ENCODE peak calls at places on chromosomes 11 and 22, in nine cellular contexts. One of them, this sample, is unnamed.

GRCh38 chr11:68215087-68215445 is 2.0 kb upstream of the KMT5B start:
- DNase-seq in cardiac fibroblast: no peak
- DNase-seq in AG04449: no peak
- DNase-seq in KBM-7: peak
- DNase-seq in endothelial cell: no peak
- DNase-seq in NCI-H1092: no peak
- DNase-seq in WTC11: no peak
- DNase-seq in sciatic nerve: no peak
- DNase-seq in AG08396: no peak
- DNase-seq in this sample: no peak

GRCh38 chr11:45161252-45162063 is 15.0 kb downstream of the PRDM11 start:
- DNase-seq in cardiac fibroblast: no peak
- DNase-seq in AG04449: no peak
- DNase-seq in KBM-7: no peak
- DNase-seq in endothelial cell: no peak
- DNase-seq in NCI-H1092: no peak
- DNase-seq in WTC11: no peak
- DNase-seq in sciatic nerve: no peak
- DNase-seq in AG08396: no peak
- DNase-seq in this sample: no peak

GRCh38 chr11:64759722-64760719 is at the start of gene PYGM:
- DNase-seq in cardiac fibroblast: peak
- DNase-seq in AG04449: no peak
- DNase-seq in KBM-7: peak
- DNase-seq in endothelial cell: no peak
- DNase-seq in NCI-H1092: no peak
- DNase-seq in WTC11: peak
- DNase-seq in sciatic nerve: peak
- DNase-seq in AG08396: peak
- DNase-seq in this sample: no peak

GRCh38 chr22:46545041-46545796 is 7.8 kb upstream of the CELSR1 start:
- DNase-seq in cardiac fibroblast: no peak
- DNase-seq in AG04449: no peak
- DNase-seq in KBM-7: no peak
- DNase-seq in endothelial cell: no peak
- DNase-seq in NCI-H1092: no peak
- DNase-seq in WTC11: no peak
- DNase-seq in sciatic nerve: no peak
- DNase-seq in AG08396: no peak
- DNase-seq in this sample: no peak

GRCh38 chr11:111938687-111939160 is 1.6 kb downstream of the DIXDC1 start:
- DNase-seq in cardiac fibroblast: peak
- DNase-seq in AG04449: no peak
- DNase-seq in KBM-7: peak
- DNase-seq in endothelial cell: no peak
- DNase-seq in NCI-H1092: no peak
- DNase-seq in WTC11: peak
- DNase-seq in sciatic nerve: no peak
- DNase-seq in AG08396: peak
- DNase-seq in this sample: no peak

GRCh38 chr22:22855617-22856308 is 31.9 kb upstream of the IGLL5 start:
- DNase-seq in cardiac fibroblast: peak
- DNase-seq in AG04449: no peak
- DNase-seq in KBM-7: peak
- DNase-seq in endothelial cell: peak
- DNase-seq in NCI-H1092: no peak
- DNase-seq in WTC11: peak
- DNase-seq in sciatic nerve: no peak
- DNase-seq in AG08396: no peak
- DNase-seq in this sample: no peak

GRCh38 chr11:21783954-21784353 is 408.9 kb upstream of the ANO5 start:
- DNase-seq in cardiac fibroblast: no peak
- DNase-seq in AG04449: no peak
- DNase-seq in KBM-7: no peak
- DNase-seq in endothelial cell: no peak
- DNase-seq in NCI-H1092: no peak
- DNase-seq in WTC11: no peak
- DNase-seq in sciatic nerve: no peak
- DNase-seq in AG08396: no peak
- DNase-seq in this sample: no peak

GRCh38 chr11:107565219-107565937 is at the start of gene ALKBH8:
- DNase-seq in cardiac fibroblast: peak
- DNase-seq in AG04449: no peak
- DNase-seq in KBM-7: peak
- DNase-seq in endothelial cell: peak
- DNase-seq in NCI-H1092: peak
- DNase-seq in WTC11: peak
- DNase-seq in sciatic nerve: peak
- DNase-seq in AG08396: peak
- DNase-seq in this sample: peak

GRCh38 chr11:70528794-70529580 is 130.7 kb downstream of the CTTN start:
- DNase-seq in cardiac fibroblast: no peak
- DNase-seq in AG04449: no peak
- DNase-seq in KBM-7: no peak
- DNase-seq in endothelial cell: no peak
- DNase-seq in NCI-H1092: no peak
- DNase-seq in WTC11: no peak
- DNase-seq in sciatic nerve: no peak
- DNase-seq in AG08396: no peak
- DNase-seq in this sample: no peak

GRCh38 chr11:61820174-61820573 is 3.4 kb upstream of the FADS1 start:
- DNase-seq in cardiac fibroblast: peak
- DNase-seq in AG04449: no peak
- DNase-seq in KBM-7: no peak
- DNase-seq in endothelial cell: no peak
- DNase-seq in NCI-H1092: no peak
- DNase-seq in WTC11: no peak
- DNase-seq in sciatic nerve: no peak
- DNase-seq in AG08396: peak
- DNase-seq in this sample: no peak

GRCh38 chr11:17924713-17925112 is 88.1 kb downstream of the SERGEF start:
- DNase-seq in cardiac fibroblast: no peak
- DNase-seq in AG04449: no peak
- DNase-seq in KBM-7: no peak
- DNase-seq in endothelial cell: no peak
- DNase-seq in NCI-H1092: no peak
- DNase-seq in WTC11: no peak
- DNase-seq in sciatic nerve: no peak
- DNase-seq in AG08396: no peak
- DNase-seq in this sample: no peak

GRCh38 chr11:134418119-134418840 is 6.2 kb upstream of the B3GAT1 start:
- DNase-seq in cardiac fibroblast: peak
- DNase-seq in AG04449: no peak
- DNase-seq in KBM-7: no peak
- DNase-seq in endothelial cell: peak
- DNase-seq in NCI-H1092: no peak
- DNase-seq in WTC11: peak
- DNase-seq in sciatic nerve: no peak
- DNase-seq in AG08396: no peak
- DNase-seq in this sample: no peak

GRCh38 chr22:40040927-40041326 is 46.2 kb downstream of the FAM83F start:
- DNase-seq in cardiac fibroblast: peak
- DNase-seq in AG04449: no peak
- DNase-seq in KBM-7: peak
- DNase-seq in endothelial cell: no peak
- DNase-seq in NCI-H1092: no peak
- DNase-seq in WTC11: no peak
- DNase-seq in sciatic nerve: peak
- DNase-seq in AG08396: no peak
- DNase-seq in this sample: no peak

GRCh38 chr22:37546436-37547248 is 13.6 kb upstream of the CDC42EP1 start:
- DNase-seq in cardiac fibroblast: peak
- DNase-seq in AG04449: no peak
- DNase-seq in KBM-7: no peak
- DNase-seq in endothelial cell: no peak
- DNase-seq in NCI-H1092: no peak
- DNase-seq in WTC11: peak
- DNase-seq in sciatic nerve: no peak
- DNase-seq in AG08396: peak
- DNase-seq in this sample: no peak

GRCh38 chr11:90895850-90896249 is 673.0 kb upstream of the CHORDC1 start:
- DNase-seq in cardiac fibroblast: no peak
- DNase-seq in AG04449: no peak
- DNase-seq in KBM-7: no peak
- DNase-seq in endothelial cell: no peak
- DNase-seq in NCI-H1092: no peak
- DNase-seq in WTC11: no peak
- DNase-seq in sciatic nerve: no peak
- DNase-seq in AG08396: no peak
- DNase-seq in this sample: no peak

GRCh38 chr11:1521382-1522080 is 35.0 kb upstream of the MOB2 start:
- DNase-seq in cardiac fibroblast: no peak
- DNase-seq in AG04449: no peak
- DNase-seq in KBM-7: no peak
- DNase-seq in endothelial cell: no peak
- DNase-seq in NCI-H1092: no peak
- DNase-seq in WTC11: no peak
- DNase-seq in sciatic nerve: no peak
- DNase-seq in AG08396: no peak
- DNase-seq in this sample: no peak

GRCh38 chr22:22955866-22956535 is 68.4 kb downstream of the IGLL5 start:
- DNase-seq in cardiac fibroblast: peak
- DNase-seq in AG04449: peak
- DNase-seq in KBM-7: peak
- DNase-seq in endothelial cell: peak
- DNase-seq in NCI-H1092: peak
- DNase-seq in WTC11: peak
- DNase-seq in sciatic nerve: peak
- DNase-seq in AG08396: peak
- DNase-seq in this sample: peak

GRCh38 chr22:17266261-17266971 is 47.2 kb upstream of the ADA2 start:
- DNase-seq in cardiac fibroblast: no peak
- DNase-seq in AG04449: no peak
- DNase-seq in KBM-7: peak
- DNase-seq in endothelial cell: peak
- DNase-seq in NCI-H1092: peak
- DNase-seq in WTC11: peak
- DNase-seq in sciatic nerve: peak
- DNase-seq in AG08396: no peak
- DNase-seq in this sample: no peak

GRCh38 chr11:128757235-128757711 is 63.4 kb downstream of the FLI1 start:
- DNase-seq in cardiac fibroblast: peak
- DNase-seq in AG04449: no peak
- DNase-seq in KBM-7: peak
- DNase-seq in endothelial cell: no peak
- DNase-seq in NCI-H1092: no peak
- DNase-seq in WTC11: peak
- DNase-seq in sciatic nerve: no peak
- DNase-seq in AG08396: peak
- DNase-seq in this sample: peak

GRCh38 chr11:96472085-96472484 is 82.3 kb downstream of the JRKL start:
- DNase-seq in cardiac fibroblast: no peak
- DNase-seq in AG04449: no peak
- DNase-seq in KBM-7: peak
- DNase-seq in endothelial cell: no peak
- DNase-seq in NCI-H1092: no peak
- DNase-seq in WTC11: no peak
- DNase-seq in sciatic nerve: no peak
- DNase-seq in AG08396: no peak
- DNase-seq in this sample: no peak

GRCh38 chr22:19877626-19878339 is 23.1 kb upstream of the GNB1L start:
- DNase-seq in cardiac fibroblast: peak
- DNase-seq in AG04449: peak
- DNase-seq in KBM-7: no peak
- DNase-seq in endothelial cell: no peak
- DNase-seq in NCI-H1092: no peak
- DNase-seq in WTC11: peak
- DNase-seq in sciatic nerve: peak
- DNase-seq in AG08396: no peak
- DNase-seq in this sample: no peak

GRCh38 chr22:37485714-37486223 is 415 bp downstream of the MFNG start:
- DNase-seq in cardiac fibroblast: no peak
- DNase-seq in AG04449: no peak
- DNase-seq in KBM-7: peak
- DNase-seq in endothelial cell: no peak
- DNase-seq in NCI-H1092: no peak
- DNase-seq in WTC11: no peak
- DNase-seq in sciatic nerve: no peak
- DNase-seq in AG08396: no peak
- DNase-seq in this sample: no peak

GRCh38 chr11:32891657-32892354 is 805 bp upstream of the QSER1 start:
- DNase-seq in cardiac fibroblast: no peak
- DNase-seq in AG04449: no peak
- DNase-seq in KBM-7: no peak
- DNase-seq in endothelial cell: no peak
- DNase-seq in NCI-H1092: peak
- DNase-seq in WTC11: no peak
- DNase-seq in sciatic nerve: no peak
- DNase-seq in AG08396: peak
- DNase-seq in this sample: no peak

GRCh38 chr11:489610-490185 is 17.3 kb downstream of the RNH1 start:
- DNase-seq in cardiac fibroblast: no peak
- DNase-seq in AG04449: no peak
- DNase-seq in KBM-7: no peak
- DNase-seq in endothelial cell: no peak
- DNase-seq in NCI-H1092: no peak
- DNase-seq in WTC11: no peak
- DNase-seq in sciatic nerve: no peak
- DNase-seq in AG08396: no peak
- DNase-seq in this sample: no peak

GRCh38 chr22:37929390-37929789 is 23.3 kb downstream of the MICALL1 start:
- DNase-seq in cardiac fibroblast: no peak
- DNase-seq in AG04449: no peak
- DNase-seq in KBM-7: no peak
- DNase-seq in endothelial cell: no peak
- DNase-seq in NCI-H1092: no peak
- DNase-seq in WTC11: no peak
- DNase-seq in sciatic nerve: no peak
- DNase-seq in AG08396: no peak
- DNase-seq in this sample: no peak

GRCh38 chr11:35623708-35624168 is 5.5 kb downstream of the FJX1 start:
- DNase-seq in cardiac fibroblast: peak
- DNase-seq in AG04449: peak
- DNase-seq in KBM-7: peak
- DNase-seq in endothelial cell: no peak
- DNase-seq in NCI-H1092: no peak
- DNase-seq in WTC11: no peak
- DNase-seq in sciatic nerve: no peak
- DNase-seq in AG08396: no peak
- DNase-seq in this sample: no peak

GRCh38 chr22:31206896-31207687 is 5.0 kb upstream of the LIMK2 start:
- DNase-seq in cardiac fibroblast: no peak
- DNase-seq in AG04449: no peak
- DNase-seq in KBM-7: no peak
- DNase-seq in endothelial cell: no peak
- DNase-seq in NCI-H1092: no peak
- DNase-seq in WTC11: no peak
- DNase-seq in sciatic nerve: no peak
- DNase-seq in AG08396: no peak
- DNase-seq in this sample: no peak

GRCh38 chr22:23245045-23245798 is 64.9 kb downstream of the BCR start:
- DNase-seq in cardiac fibroblast: peak
- DNase-seq in AG04449: no peak
- DNase-seq in KBM-7: no peak
- DNase-seq in endothelial cell: no peak
- DNase-seq in NCI-H1092: no peak
- DNase-seq in WTC11: no peak
- DNase-seq in sciatic nerve: no peak
- DNase-seq in AG08396: peak
- DNase-seq in this sample: no peak

GRCh38 chr11:74012072-74012809 is 3.4 kb upstream of the UCP3 start:
- DNase-seq in cardiac fibroblast: no peak
- DNase-seq in AG04449: no peak
- DNase-seq in KBM-7: no peak
- DNase-seq in endothelial cell: no peak
- DNase-seq in NCI-H1092: no peak
- DNase-seq in WTC11: no peak
- DNase-seq in sciatic nerve: no peak
- DNase-seq in AG08396: no peak
- DNase-seq in this sample: no peak

GRCh38 chr11:11978792-11979486 is 29.5 kb downstream of the DKK3 start:
- DNase-seq in cardiac fibroblast: peak
- DNase-seq in AG04449: no peak
- DNase-seq in KBM-7: no peak
- DNase-seq in endothelial cell: no peak
- DNase-seq in NCI-H1092: peak
- DNase-seq in WTC11: no peak
- DNase-seq in sciatic nerve: no peak
- DNase-seq in AG08396: peak
- DNase-seq in this sample: no peak

GRCh38 chr11:12625438-12626071 is 48.7 kb upstream of the TEAD1 start:
- DNase-seq in cardiac fibroblast: peak
- DNase-seq in AG04449: peak
- DNase-seq in KBM-7: peak
- DNase-seq in endothelial cell: no peak
- DNase-seq in NCI-H1092: no peak
- DNase-seq in WTC11: no peak
- DNase-seq in sciatic nerve: no peak
- DNase-seq in AG08396: peak
- DNase-seq in this sample: no peak

This sample was measured in effector CD8-positive, alpha-beta T cell.